ENCODE peak calls at places on chromosome 10, in five cellular contexts. P, Q, J, H and Y are unnamed samples.

GRCh38 chr10:116721048-116721897 is 21.1 kb downstream of the HSPA12A start:
- DNase-seq in P (no peak), Q (no peak), J (no peak), H (no peak), Y (peak; percentile 27)

GRCh38 chr10:117740696-117741222 is 198.2 kb downstream of the EMX2 start:
- DNase-seq in P (peak; percentile 8), Q (no peak), J (no peak), H (no peak), Y (no peak)

GRCh38 chr10:15898046-15898445 is 37.7 kb upstream of the MINDY3 start:
- DNase-seq in P (peak; percentile 53), Q (no peak), J (no peak), H (no peak), Y (no peak)

GRCh38 chr10:132628966-132629900 is 91.6 kb downstream of the INPP5A start:
- DNase-seq in P (no peak), Q (no peak), J (no peak), H (no peak), Y (no peak)

GRCh38 chr10:124106241-124106905 is 13.0 kb upstream of the CHST15 start:
- DNase-seq in P (no peak), Q (peak; percentile 44), J (no peak), H (peak; percentile 57), Y (peak; percentile 28)

GRCh38 chr10:117996709-117997108 is 50.0 kb downstream of the RAB11FIP2 start:
- DNase-seq in P (no peak), Q (no peak), J (no peak), H (no peak), Y (no peak)

GRCh38 chr10:42939685-42940366 is 137.0 kb upstream of the RET start:
- DNase-seq in P (no peak), Q (no peak), J (no peak), H (no peak), Y (no peak)

GRCh38 chr10:30818010-30818660 is 188.6 kb upstream of the LYZL2 start:
- DNase-seq in P (no peak), Q (no peak), J (peak; percentile 62), H (no peak), Y (no peak)

GRCh38 chr10:107814865-107815487 is 650.5 kb upstream of the SORCS1 start:
- DNase-seq in P (peak; percentile 86), Q (no peak), J (no peak), H (peak; percentile 20), Y (peak; percentile 5)

GRCh38 chr10:7233259-7233991 is 177.4 kb downstream of the SFMBT2 start:
- DNase-seq in P (no peak), Q (no peak), J (peak; percentile 55), H (no peak), Y (peak; percentile 9)

GRCh38 chr10:132272061-132272766 is 35.5 kb downstream of the STK32C start:
- DNase-seq in P (no peak), Q (no peak), J (no peak), H (no peak), Y (no peak)

GRCh38 chr10:90530526-90530925 is 327.3 kb downstream of the HTR7 start:
- DNase-seq in P (no peak), Q (no peak), J (no peak), H (no peak), Y (no peak)

GRCh38 chr10:69801434-69802315 is at the start of gene COL13A1:
- DNase-seq in P (peak; percentile 97), Q (peak; percentile 58), J (no peak), H (no peak), Y (no peak)

GRCh38 chr10:77544607-77545006 is 93.0 kb downstream of the KCNMA1 start:
- DNase-seq in P (no peak), Q (no peak), J (no peak), H (no peak), Y (no peak)

GRCh38 chr10:120426306-120426705 is 30.7 kb upstream of the PLPP4 start:
- DNase-seq in P (no peak), Q (no peak), J (no peak), H (no peak), Y (no peak)

GRCh38 chr10:120423350-120424197 is 33.5 kb upstream of the PLPP4 start:
- DNase-seq in P (peak; percentile 71), Q (peak; percentile 54), J (peak; percentile 57), H (no peak), Y (peak; percentile 29)

GRCh38 chr10:77849039-77849664 is 77.4 kb downstream of the DLG5 start:
- DNase-seq in P (no peak), Q (no peak), J (peak; percentile 72), H (no peak), Y (peak; percentile 99)

GRCh38 chr10:33630761-33631160 is 296.3 kb upstream of the NRP1 start:
- DNase-seq in P (no peak), Q (no peak), J (no peak), H (no peak), Y (no peak)

GRCh38 chr10:114486938-114487814 is 82.9 kb upstream of the AFAP1L2 start:
- DNase-seq in P (no peak), Q (no peak), J (no peak), H (no peak), Y (peak; percentile 32)

GRCh38 chr10:69439813-69440506 is 11.3 kb upstream of the TSPAN15 start:
- DNase-seq in P (peak; percentile 29), Q (no peak), J (no peak), H (no peak), Y (peak; percentile 52)

GRCh38 chr10:110107887-110108286 is 99.5 kb upstream of the MXI1 start:
- DNase-seq in P (no peak), Q (no peak), J (no peak), H (no peak), Y (no peak)

GRCh38 chr10:10665750-10666149 is 351.9 kb upstream of the CELF2 start:
- DNase-seq in P (no peak), Q (no peak), J (no peak), H (no peak), Y (no peak)

GRCh38 chr10:62166331-62167154 is 102.1 kb downstream of the RTKN2 start:
- DNase-seq in P (no peak), Q (no peak), J (no peak), H (peak; percentile 54), Y (no peak)

GRCh38 chr10:69004821-69005220 is 16.2 kb downstream of the KIFBP start:
- DNase-seq in P (peak; percentile 49), Q (peak; percentile 35), J (peak; percentile 38), H (no peak), Y (peak; percentile 17)

GRCh38 chr10:90871279-90871760 is 454 bp upstream of the RPP30 start:
- DNase-seq in P (peak; percentile 96), Q (peak; percentile 65), J (peak; percentile 75), H (peak; percentile 17), Y (peak; percentile 64)

GRCh38 chr10:62806246-62806645 is 1.7 kb downstream of the ADO start:
- DNase-seq in P (no peak), Q (no peak), J (no peak), H (no peak), Y (no peak)

GRCh38 chr10:103454026-103454425 is 1.9 kb upstream of the CALHM2 start:
- DNase-seq in P (no peak), Q (no peak), J (no peak), H (no peak), Y (no peak)

GRCh38 chr10:132069849-132070182 is 4.1 kb downstream of the JAKMIP3 start:
- DNase-seq in P (no peak), Q (no peak), J (no peak), H (no peak), Y (no peak)

GRCh38 chr10:83764681-83765080 is 374.6 kb upstream of the GHITM start:
- DNase-seq in P (peak; percentile 15), Q (no peak), J (no peak), H (no peak), Y (no peak)

GRCh38 chr10:75038335-75038734 is 73.1 kb upstream of the SAMD8 start:
- DNase-seq in P (no peak), Q (no peak), J (no peak), H (no peak), Y (no peak)
- TF ChIP-seq JUNB in P (no peak), Q (no peak), J (no peak), H (no peak), Y (no peak)

GRCh38 chr10:129793479-129793878 is 170.6 kb downstream of the EBF3 start:
- DNase-seq in P (no peak), Q (no peak), J (no peak), H (no peak), Y (peak; percentile 44)

GRCh38 chr10:129792864-129793263 is 171.2 kb downstream of the EBF3 start:
- DNase-seq in P (no peak), Q (no peak), J (no peak), H (no peak), Y (no peak)

GRCh38 chr10:129794056-129794455 is 170.0 kb downstream of the EBF3 start:
- DNase-seq in P (no peak), Q (no peak), J (no peak), H (no peak), Y (no peak)

GRCh38 chr10:129788211-129788610 is 175.9 kb downstream of the EBF3 start:
- DNase-seq in P (no peak), Q (no peak), J (no peak), H (no peak), Y (no peak)

DNA sequence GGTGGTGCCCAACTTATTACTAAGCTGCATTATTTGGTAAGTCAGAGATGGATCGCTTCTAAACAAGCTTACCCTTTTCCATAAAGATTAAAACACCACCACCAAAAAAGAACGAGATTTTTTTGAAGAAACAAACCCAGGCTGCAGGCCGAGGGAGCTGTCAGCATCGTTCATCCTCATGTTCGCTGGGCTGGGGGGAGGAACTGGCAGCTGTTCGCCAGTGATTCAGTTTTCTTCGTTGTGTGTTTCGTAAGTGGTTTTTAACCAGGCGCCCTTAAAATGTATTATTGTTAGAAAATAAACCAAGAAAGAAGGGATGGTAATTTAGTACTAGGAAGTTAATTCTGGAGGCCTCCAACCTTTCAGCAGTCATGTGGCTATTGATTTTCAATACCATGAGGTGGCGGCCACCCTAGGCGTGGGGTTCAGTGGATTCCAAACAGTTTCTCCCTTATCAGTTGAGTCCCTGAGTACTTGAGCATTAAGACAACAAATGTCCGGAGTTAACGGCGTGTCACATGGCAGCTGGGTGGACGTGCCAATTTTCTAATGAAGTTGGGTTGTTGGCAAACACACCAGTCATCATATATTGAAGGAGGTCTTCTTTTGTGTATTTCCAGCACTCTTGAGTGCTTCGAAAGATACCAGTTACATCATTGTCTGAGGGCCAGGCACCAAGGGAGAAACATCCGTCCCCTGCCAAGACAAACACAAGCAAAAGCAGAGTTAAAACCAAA is 173.2 kb downstream of the EBF3 start:
- DNase-seq in P (no peak), Q (no peak), J (no peak), H (no peak), Y (no peak)
- TF ChIP-seq JUNB in P (no peak), Q (no peak), J (no peak), H (no peak), Y (no peak)

GRCh38 chr10:59257224-59257623 is 80.8 kb downstream of the PHYHIPL start:
- DNase-seq in P (no peak), Q (no peak), J (no peak), H (no peak), Y (no peak)
- TF ChIP-seq JUNB in P (no peak), Q (no peak), J (no peak), H (no peak), Y (no peak)

GRCh38 chr10:59812541-59813122 is 59.4 kb upstream of the MRLN start:
- DNase-seq in P (no peak), Q (no peak), J (no peak), H (no peak), Y (no peak)

GRCh38 chr10:59819265-59819664 is 66.0 kb upstream of the MRLN start:
- DNase-seq in P (no peak), Q (no peak), J (no peak), H (no peak), Y (no peak)

GRCh38 chr10:59817806-59818205 is 64.6 kb upstream of the MRLN start:
- DNase-seq in P (no peak), Q (no peak), J (no peak), H (no peak), Y (no peak)

GRCh38 chr10:59809644-59809974 is 56.4 kb upstream of the MRLN start:
- DNase-seq in P (no peak), Q (no peak), J (no peak), H (no peak), Y (no peak)

GRCh38 chr10:59814878-59815277 is 61.6 kb upstream of the MRLN start:
- DNase-seq in P (no peak), Q (no peak), J (no peak), H (no peak), Y (no peak)
- TF ChIP-seq JUNB in P (no peak), Q (no peak), J (no peak), H (peak; percentile 21), Y (no peak)